ENCODE peak calls at places on chromosomes 5 and 9, in eight cellular contexts. One of them, this sample, is unnamed.

GRCh38 chr9:112433715-112434392 is 52.8 kb upstream of the KIAA1958 start:
- DNase-seq in heart right ventricle: no peak
- DNase-seq in CD8-positive, alpha-beta T cell: no peak
- DNase-seq in H7: no peak
- DNase-seq in cardiac fibroblast: no peak
- DNase-seq in AG10803: no peak
- DNase-seq in NCI-H226: no peak
- DNase-seq in OCI-LY7: no peak
- DNase-seq in this sample: no peak

GRCh38 chr9:107694390-107694789 is 204.8 kb upstream of the KLF4 start:
- DNase-seq in cardiac fibroblast: no peak
- DNase-seq in H7: no peak
- DNase-seq in CD8-positive, alpha-beta T cell: no peak
- DNase-seq in OCI-LY7: no peak
- DNase-seq in AG10803: peak
- DNase-seq in NCI-H226: no peak
- DNase-seq in heart right ventricle: no peak
- DNase-seq in this sample: no peak

GRCh38 chr9:88400021-88400420 is 11.8 kb downstream of the SPIN1 start:
- DNase-seq in cardiac fibroblast: peak
- DNase-seq in H7: no peak
- DNase-seq in NCI-H226: peak
- DNase-seq in CD8-positive, alpha-beta T cell: no peak
- DNase-seq in AG10803: peak
- DNase-seq in OCI-LY7: no peak
- DNase-seq in heart right ventricle: no peak
- DNase-seq in this sample: peak

GRCh38 chr5:38913714-38914113 is 67.9 kb downstream of the OSMR start:
- DNase-seq in AG10803: no peak
- DNase-seq in OCI-LY7: no peak
- DNase-seq in NCI-H226: no peak
- DNase-seq in CD8-positive, alpha-beta T cell: no peak
- DNase-seq in heart right ventricle: no peak
- DNase-seq in cardiac fibroblast: peak
- DNase-seq in H7: no peak
- DNase-seq in this sample: no peak

GRCh38 chr5:174409070-174409469 is 315.3 kb upstream of the MSX2 start:
- DNase-seq in OCI-LY7: no peak
- DNase-seq in CD8-positive, alpha-beta T cell: no peak
- DNase-seq in cardiac fibroblast: no peak
- DNase-seq in H7: no peak
- DNase-seq in heart right ventricle: no peak
- DNase-seq in NCI-H226: no peak
- DNase-seq in AG10803: no peak
- DNase-seq in this sample: no peak

GRCh38 chr5:175842947-175843793 is 28.2 kb upstream of the CPLX2 start:
- DNase-seq in OCI-LY7: no peak
- DNase-seq in CD8-positive, alpha-beta T cell: no peak
- DNase-seq in cardiac fibroblast: peak
- DNase-seq in AG10803: peak
- DNase-seq in NCI-H226: peak
- DNase-seq in H7: peak
- DNase-seq in heart right ventricle: no peak
- DNase-seq in this sample: peak

GRCh38 chr9:70256123-70256551 is 2.6 kb upstream of the SMC5 start:
- DNase-seq in cardiac fibroblast: peak
- DNase-seq in heart right ventricle: no peak
- DNase-seq in AG10803: peak
- DNase-seq in H7: no peak
- DNase-seq in NCI-H226: no peak
- DNase-seq in CD8-positive, alpha-beta T cell: no peak
- DNase-seq in OCI-LY7: no peak
- DNase-seq in this sample: peak

GRCh38 chr5:133113331-133114061 is 61.7 kb downstream of the HSPA4 start:
- DNase-seq in OCI-LY7: peak
- DNase-seq in cardiac fibroblast: peak
- DNase-seq in CD8-positive, alpha-beta T cell: no peak
- DNase-seq in AG10803: no peak
- DNase-seq in H7: no peak
- DNase-seq in NCI-H226: no peak
- DNase-seq in heart right ventricle: no peak
- DNase-seq in this sample: no peak

GRCh38 chr5:110865400-110866094 is 126.7 kb downstream of the SLC25A46 start:
- DNase-seq in NCI-H226: peak
- DNase-seq in cardiac fibroblast: peak
- DNase-seq in OCI-LY7: peak
- DNase-seq in CD8-positive, alpha-beta T cell: no peak
- DNase-seq in heart right ventricle: no peak
- DNase-seq in AG10803: peak
- DNase-seq in H7: peak
- DNase-seq in this sample: peak